ENCODE peak calls at places on chromosome 14, in eight cellular contexts. One of them, this sample, is unnamed.

GRCh38 chr14:34338056-34338455 is 124.0 kb downstream of the SPTSSA start:
- DNase-seq in activated T-helper 9 cell treated with anti-CD3 and anti-CD28 coated beads, Interleukin-2, amount 50 U/mL, for 16 hours: no peak
- DNase-seq in GM03348: no peak
- DNase-seq in adrenal gland: no peak
- DNase-seq in activated CD8-positive, alpha-beta memory T cell treated with anti-CD3 and anti-CD28 coated beads, Interleukin-2, amount 50 U/mL, for 48 hours: no peak
- DNase-seq in glomerular endothelial cell: no peak
- DNase-seq in stromal cell of bone marrow: no peak
- DNase-seq in activated T-cell treated with anti-CD3 and anti-CD28 coated beads, Interleukin-2, amount 50 U/mL, for 72 hours: no peak
- DNase-seq in this sample: no peak

GRCh38 chr14:95609398-95609990 is 74.6 kb downstream of the GLRX5 start:
- DNase-seq in activated T-helper 9 cell treated with anti-CD3 and anti-CD28 coated beads, Interleukin-2, amount 50 U/mL, for 16 hours: no peak
- DNase-seq in activated CD8-positive, alpha-beta memory T cell treated with anti-CD3 and anti-CD28 coated beads, Interleukin-2, amount 50 U/mL, for 48 hours: peak; percentile 50
- DNase-seq in stromal cell of bone marrow: peak; percentile 6
- DNase-seq in glomerular endothelial cell: peak; percentile 9
- DNase-seq in adrenal gland: peak; percentile 73
- DNase-seq in GM03348: peak; percentile 41
- DNase-seq in activated T-cell treated with anti-CD3 and anti-CD28 coated beads, Interleukin-2, amount 50 U/mL, for 72 hours: no peak
- DNase-seq in this sample: no peak

GRCh38 chr14:35855886-35856481 is 29.8 kb downstream of the BRMS1L start:
- DNase-seq in activated T-helper 9 cell treated with anti-CD3 and anti-CD28 coated beads, Interleukin-2, amount 50 U/mL, for 16 hours: no peak
- DNase-seq in stromal cell of bone marrow: no peak
- DNase-seq in adrenal gland: no peak
- DNase-seq in activated CD8-positive, alpha-beta memory T cell treated with anti-CD3 and anti-CD28 coated beads, Interleukin-2, amount 50 U/mL, for 48 hours: no peak
- DNase-seq in GM03348: no peak
- DNase-seq in glomerular endothelial cell: no peak
- DNase-seq in activated T-cell treated with anti-CD3 and anti-CD28 coated beads, Interleukin-2, amount 50 U/mL, for 72 hours: no peak
- DNase-seq in this sample: no peak

GRCh38 chr14:53412819-53413664 is 259.9 kb upstream of the DDHD1 start:
- DNase-seq in GM03348: peak; percentile 8
- DNase-seq in activated T-cell treated with anti-CD3 and anti-CD28 coated beads, Interleukin-2, amount 50 U/mL, for 72 hours: no peak
- DNase-seq in glomerular endothelial cell: no peak
- DNase-seq in activated T-helper 9 cell treated with anti-CD3 and anti-CD28 coated beads, Interleukin-2, amount 50 U/mL, for 16 hours: no peak
- DNase-seq in activated CD8-positive, alpha-beta memory T cell treated with anti-CD3 and anti-CD28 coated beads, Interleukin-2, amount 50 U/mL, for 48 hours: no peak
- DNase-seq in adrenal gland: no peak
- DNase-seq in stromal cell of bone marrow: no peak
- DNase-seq in this sample: no peak

GRCh38 chr14:83425138-83425537 is 1891.5 kb upstream of the SEL1L start:
- DNase-seq in adrenal gland: no peak
- DNase-seq in activated CD8-positive, alpha-beta memory T cell treated with anti-CD3 and anti-CD28 coated beads, Interleukin-2, amount 50 U/mL, for 48 hours: no peak
- DNase-seq in activated T-helper 9 cell treated with anti-CD3 and anti-CD28 coated beads, Interleukin-2, amount 50 U/mL, for 16 hours: no peak
- DNase-seq in GM03348: peak; percentile 22
- DNase-seq in stromal cell of bone marrow: peak; percentile 17
- DNase-seq in glomerular endothelial cell: no peak
- DNase-seq in activated T-cell treated with anti-CD3 and anti-CD28 coated beads, Interleukin-2, amount 50 U/mL, for 72 hours: no peak
- DNase-seq in this sample: no peak

GRCh38 chr14:51337520-51337919 is 97.5 kb downstream of the TMX1 start:
- DNase-seq in stromal cell of bone marrow: no peak
- DNase-seq in glomerular endothelial cell: no peak
- DNase-seq in activated T-helper 9 cell treated with anti-CD3 and anti-CD28 coated beads, Interleukin-2, amount 50 U/mL, for 16 hours: no peak
- DNase-seq in activated CD8-positive, alpha-beta memory T cell treated with anti-CD3 and anti-CD28 coated beads, Interleukin-2, amount 50 U/mL, for 48 hours: no peak
- DNase-seq in GM03348: no peak
- DNase-seq in activated T-cell treated with anti-CD3 and anti-CD28 coated beads, Interleukin-2, amount 50 U/mL, for 72 hours: no peak
- DNase-seq in adrenal gland: no peak
- DNase-seq in this sample: no peak

GRCh38 chr14:52950410-52950897 is 396 bp downstream of the FERMT2 start:
- DNase-seq in adrenal gland: peak; percentile 85
- DNase-seq in GM03348: no peak
- DNase-seq in activated T-cell treated with anti-CD3 and anti-CD28 coated beads, Interleukin-2, amount 50 U/mL, for 72 hours: peak; percentile 36
- DNase-seq in activated T-helper 9 cell treated with anti-CD3 and anti-CD28 coated beads, Interleukin-2, amount 50 U/mL, for 16 hours: no peak
- DNase-seq in activated CD8-positive, alpha-beta memory T cell treated with anti-CD3 and anti-CD28 coated beads, Interleukin-2, amount 50 U/mL, for 48 hours: peak; percentile 59
- DNase-seq in stromal cell of bone marrow: peak; percentile 25
- DNase-seq in glomerular endothelial cell: no peak
- DNase-seq in this sample: no peak

GRCh38 chr14:47619397-47619796 is 56.0 kb downstream of the MDGA2 start:
- DNase-seq in adrenal gland: no peak
- DNase-seq in glomerular endothelial cell: no peak
- DNase-seq in activated T-helper 9 cell treated with anti-CD3 and anti-CD28 coated beads, Interleukin-2, amount 50 U/mL, for 16 hours: no peak
- DNase-seq in activated CD8-positive, alpha-beta memory T cell treated with anti-CD3 and anti-CD28 coated beads, Interleukin-2, amount 50 U/mL, for 48 hours: no peak
- DNase-seq in stromal cell of bone marrow: no peak
- DNase-seq in GM03348: no peak
- DNase-seq in activated T-cell treated with anti-CD3 and anti-CD28 coated beads, Interleukin-2, amount 50 U/mL, for 72 hours: no peak
- DNase-seq in this sample: no peak

GRCh38 chr14:100341301-100342031 is 18.3 kb downstream of the SLC25A47 start:
- DNase-seq in glomerular endothelial cell: peak; percentile 64
- DNase-seq in GM03348: peak; percentile 64
- DNase-seq in activated T-cell treated with anti-CD3 and anti-CD28 coated beads, Interleukin-2, amount 50 U/mL, for 72 hours: no peak
- DNase-seq in activated CD8-positive, alpha-beta memory T cell treated with anti-CD3 and anti-CD28 coated beads, Interleukin-2, amount 50 U/mL, for 48 hours: peak; percentile 51
- DNase-seq in activated T-helper 9 cell treated with anti-CD3 and anti-CD28 coated beads, Interleukin-2, amount 50 U/mL, for 16 hours: no peak
- DNase-seq in stromal cell of bone marrow: peak; percentile 79
- DNase-seq in adrenal gland: peak; percentile 81
- DNase-seq in this sample: no peak

GRCh38 chr14:56581041-56581727 is 1.6 kb downstream of the TMEM260 start:
- DNase-seq in adrenal gland: no peak
- DNase-seq in GM03348: no peak
- DNase-seq in glomerular endothelial cell: no peak
- DNase-seq in activated CD8-positive, alpha-beta memory T cell treated with anti-CD3 and anti-CD28 coated beads, Interleukin-2, amount 50 U/mL, for 48 hours: no peak
- DNase-seq in activated T-cell treated with anti-CD3 and anti-CD28 coated beads, Interleukin-2, amount 50 U/mL, for 72 hours: no peak
- DNase-seq in activated T-helper 9 cell treated with anti-CD3 and anti-CD28 coated beads, Interleukin-2, amount 50 U/mL, for 16 hours: no peak
- DNase-seq in stromal cell of bone marrow: no peak
- DNase-seq in this sample: no peak

GRCh38 chr14:101462726-101463565 is 98.3 kb upstream of the DIO3 start:
- DNase-seq in adrenal gland: peak; percentile 33
- DNase-seq in activated T-helper 9 cell treated with anti-CD3 and anti-CD28 coated beads, Interleukin-2, amount 50 U/mL, for 16 hours: no peak
- DNase-seq in stromal cell of bone marrow: no peak
- DNase-seq in activated CD8-positive, alpha-beta memory T cell treated with anti-CD3 and anti-CD28 coated beads, Interleukin-2, amount 50 U/mL, for 48 hours: no peak
- DNase-seq in GM03348: no peak
- DNase-seq in activated T-cell treated with anti-CD3 and anti-CD28 coated beads, Interleukin-2, amount 50 U/mL, for 72 hours: no peak
- DNase-seq in glomerular endothelial cell: no peak
- DNase-seq in this sample: no peak

GRCh38 chr14:54805521-54806322 is 96.9 kb downstream of the GCH1 start:
- DNase-seq in glomerular endothelial cell: peak; percentile 60
- DNase-seq in adrenal gland: peak; percentile 94
- DNase-seq in activated T-cell treated with anti-CD3 and anti-CD28 coated beads, Interleukin-2, amount 50 U/mL, for 72 hours: peak; percentile 83
- DNase-seq in GM03348: peak; percentile 90
- DNase-seq in activated CD8-positive, alpha-beta memory T cell treated with anti-CD3 and anti-CD28 coated beads, Interleukin-2, amount 50 U/mL, for 48 hours: peak; percentile 94
- DNase-seq in stromal cell of bone marrow: peak; percentile 67
- DNase-seq in activated T-helper 9 cell treated with anti-CD3 and anti-CD28 coated beads, Interleukin-2, amount 50 U/mL, for 16 hours: peak; percentile 62
- DNase-seq in this sample: peak; percentile 93

GRCh38 chr14:71852201-71852600 is 80.0 kb upstream of the RGS6 start:
- DNase-seq in activated T-helper 9 cell treated with anti-CD3 and anti-CD28 coated beads, Interleukin-2, amount 50 U/mL, for 16 hours: no peak
- DNase-seq in adrenal gland: no peak
- DNase-seq in stromal cell of bone marrow: no peak
- DNase-seq in glomerular endothelial cell: no peak
- DNase-seq in activated CD8-positive, alpha-beta memory T cell treated with anti-CD3 and anti-CD28 coated beads, Interleukin-2, amount 50 U/mL, for 48 hours: no peak
- DNase-seq in activated T-cell treated with anti-CD3 and anti-CD28 coated beads, Interleukin-2, amount 50 U/mL, for 72 hours: no peak
- DNase-seq in GM03348: no peak
- DNase-seq in this sample: no peak

GRCh38 chr14:29930283-29930682 is 2.6 kb upstream of the PRKD1 start:
- DNase-seq in activated T-cell treated with anti-CD3 and anti-CD28 coated beads, Interleukin-2, amount 50 U/mL, for 72 hours: no peak
- DNase-seq in GM03348: peak; percentile 70
- DNase-seq in stromal cell of bone marrow: no peak
- DNase-seq in glomerular endothelial cell: no peak
- DNase-seq in activated T-helper 9 cell treated with anti-CD3 and anti-CD28 coated beads, Interleukin-2, amount 50 U/mL, for 16 hours: no peak
- DNase-seq in adrenal gland: no peak
- DNase-seq in activated CD8-positive, alpha-beta memory T cell treated with anti-CD3 and anti-CD28 coated beads, Interleukin-2, amount 50 U/mL, for 48 hours: no peak
- DNase-seq in this sample: no peak

GRCh38 chr14:78519863-78520262 is 349.7 kb downstream of the NRXN3 start:
- DNase-seq in GM03348: peak; percentile 4
- DNase-seq in stromal cell of bone marrow: peak; percentile 6
- DNase-seq in activated T-helper 9 cell treated with anti-CD3 and anti-CD28 coated beads, Interleukin-2, amount 50 U/mL, for 16 hours: no peak
- DNase-seq in adrenal gland: no peak
- DNase-seq in glomerular endothelial cell: peak; percentile 3
- DNase-seq in activated CD8-positive, alpha-beta memory T cell treated with anti-CD3 and anti-CD28 coated beads, Interleukin-2, amount 50 U/mL, for 48 hours: peak; percentile 51
- DNase-seq in activated T-cell treated with anti-CD3 and anti-CD28 coated beads, Interleukin-2, amount 50 U/mL, for 72 hours: peak; percentile 5
- DNase-seq in this sample: no peak

GRCh38 chr14:61563880-61564622 is 131.3 kb upstream of the HIF1A start:
- DNase-seq in activated CD8-positive, alpha-beta memory T cell treated with anti-CD3 and anti-CD28 coated beads, Interleukin-2, amount 50 U/mL, for 48 hours: no peak
- DNase-seq in activated T-helper 9 cell treated with anti-CD3 and anti-CD28 coated beads, Interleukin-2, amount 50 U/mL, for 16 hours: no peak
- DNase-seq in adrenal gland: no peak
- DNase-seq in glomerular endothelial cell: no peak
- DNase-seq in GM03348: no peak
- DNase-seq in stromal cell of bone marrow: no peak
- DNase-seq in activated T-cell treated with anti-CD3 and anti-CD28 coated beads, Interleukin-2, amount 50 U/mL, for 72 hours: no peak
- DNase-seq in this sample: no peak

GRCh38 chr14:56268653-56269052 is 150.4 kb downstream of the PELI2 start:
- DNase-seq in activated T-cell treated with anti-CD3 and anti-CD28 coated beads, Interleukin-2, amount 50 U/mL, for 72 hours: no peak
- DNase-seq in stromal cell of bone marrow: no peak
- DNase-seq in glomerular endothelial cell: no peak
- DNase-seq in GM03348: no peak
- DNase-seq in activated CD8-positive, alpha-beta memory T cell treated with anti-CD3 and anti-CD28 coated beads, Interleukin-2, amount 50 U/mL, for 48 hours: no peak
- DNase-seq in activated T-helper 9 cell treated with anti-CD3 and anti-CD28 coated beads, Interleukin-2, amount 50 U/mL, for 16 hours: no peak
- DNase-seq in adrenal gland: no peak
- DNase-seq in this sample: no peak

GRCh38 chr14:89284368-89285058 is 132.5 kb downstream of the FOXN3 start:
- DNase-seq in activated T-helper 9 cell treated with anti-CD3 and anti-CD28 coated beads, Interleukin-2, amount 50 U/mL, for 16 hours: no peak
- DNase-seq in GM03348: peak; percentile 68
- DNase-seq in activated CD8-positive, alpha-beta memory T cell treated with anti-CD3 and anti-CD28 coated beads, Interleukin-2, amount 50 U/mL, for 48 hours: no peak
- DNase-seq in adrenal gland: no peak
- DNase-seq in stromal cell of bone marrow: peak; percentile 93
- DNase-seq in glomerular endothelial cell: no peak
- DNase-seq in activated T-cell treated with anti-CD3 and anti-CD28 coated beads, Interleukin-2, amount 50 U/mL, for 72 hours: no peak
- DNase-seq in this sample: no peak

GRCh38 chr14:73829526-73830431 is 21.9 kb upstream of the PTGR2 start:
- DNase-seq in activated T-helper 9 cell treated with anti-CD3 and anti-CD28 coated beads, Interleukin-2, amount 50 U/mL, for 16 hours: peak; percentile 10
- DNase-seq in adrenal gland: peak; percentile 74
- DNase-seq in glomerular endothelial cell: peak; percentile 64
- DNase-seq in activated CD8-positive, alpha-beta memory T cell treated with anti-CD3 and anti-CD28 coated beads, Interleukin-2, amount 50 U/mL, for 48 hours: no peak
- DNase-seq in stromal cell of bone marrow: peak; percentile 74
- DNase-seq in activated T-cell treated with anti-CD3 and anti-CD28 coated beads, Interleukin-2, amount 50 U/mL, for 72 hours: peak; percentile 71
- DNase-seq in GM03348: peak; percentile 63
- DNase-seq in this sample: no peak

GRCh38 chr14:99872786-99873440 is 79.7 kb downstream of the EML1 start:
- DNase-seq in adrenal gland: no peak
- DNase-seq in activated T-cell treated with anti-CD3 and anti-CD28 coated beads, Interleukin-2, amount 50 U/mL, for 72 hours: no peak
- DNase-seq in glomerular endothelial cell: no peak
- DNase-seq in stromal cell of bone marrow: no peak
- DNase-seq in activated T-helper 9 cell treated with anti-CD3 and anti-CD28 coated beads, Interleukin-2, amount 50 U/mL, for 16 hours: no peak
- DNase-seq in GM03348: no peak
- DNase-seq in activated CD8-positive, alpha-beta memory T cell treated with anti-CD3 and anti-CD28 coated beads, Interleukin-2, amount 50 U/mL, for 48 hours: no peak
- DNase-seq in this sample: no peak

GRCh38 chr14:21431126-21431525 is 24.8 kb downstream of the CHD8 start:
- DNase-seq in stromal cell of bone marrow: no peak
- DNase-seq in activated CD8-positive, alpha-beta memory T cell treated with anti-CD3 and anti-CD28 coated beads, Interleukin-2, amount 50 U/mL, for 48 hours: no peak
- DNase-seq in glomerular endothelial cell: no peak
- DNase-seq in GM03348: no peak
- DNase-seq in activated T-helper 9 cell treated with anti-CD3 and anti-CD28 coated beads, Interleukin-2, amount 50 U/mL, for 16 hours: no peak
- DNase-seq in activated T-cell treated with anti-CD3 and anti-CD28 coated beads, Interleukin-2, amount 50 U/mL, for 72 hours: no peak
- DNase-seq in adrenal gland: no peak
- DNase-seq in this sample: no peak

GRCh38 chr14:83280719-83281118 is 1747.1 kb upstream of the SEL1L start:
- DNase-seq in stromal cell of bone marrow: no peak
- DNase-seq in activated T-helper 9 cell treated with anti-CD3 and anti-CD28 coated beads, Interleukin-2, amount 50 U/mL, for 16 hours: no peak
- DNase-seq in GM03348: no peak
- DNase-seq in activated CD8-positive, alpha-beta memory T cell treated with anti-CD3 and anti-CD28 coated beads, Interleukin-2, amount 50 U/mL, for 48 hours: no peak
- DNase-seq in glomerular endothelial cell: no peak
- DNase-seq in adrenal gland: no peak
- DNase-seq in activated T-cell treated with anti-CD3 and anti-CD28 coated beads, Interleukin-2, amount 50 U/mL, for 72 hours: no peak
- DNase-seq in this sample: no peak

GRCh38 chr14:68476212-68476964 is 316.5 kb downstream of the ZFP36L1 start:
- DNase-seq in adrenal gland: peak; percentile 87
- DNase-seq in activated T-helper 9 cell treated with anti-CD3 and anti-CD28 coated beads, Interleukin-2, amount 50 U/mL, for 16 hours: no peak
- DNase-seq in GM03348: peak; percentile 84
- DNase-seq in activated CD8-positive, alpha-beta memory T cell treated with anti-CD3 and anti-CD28 coated beads, Interleukin-2, amount 50 U/mL, for 48 hours: no peak
- DNase-seq in glomerular endothelial cell: no peak
- DNase-seq in stromal cell of bone marrow: peak; percentile 86
- DNase-seq in activated T-cell treated with anti-CD3 and anti-CD28 coated beads, Interleukin-2, amount 50 U/mL, for 72 hours: no peak
- DNase-seq in this sample: no peak

GRCh38 chr14:54537651-54538050 is 27.9 kb downstream of the CGRRF1 start:
- DNase-seq in adrenal gland: no peak
- DNase-seq in activated CD8-positive, alpha-beta memory T cell treated with anti-CD3 and anti-CD28 coated beads, Interleukin-2, amount 50 U/mL, for 48 hours: no peak
- DNase-seq in glomerular endothelial cell: no peak
- DNase-seq in activated T-helper 9 cell treated with anti-CD3 and anti-CD28 coated beads, Interleukin-2, amount 50 U/mL, for 16 hours: no peak
- DNase-seq in stromal cell of bone marrow: no peak
- DNase-seq in GM03348: no peak
- DNase-seq in activated T-cell treated with anti-CD3 and anti-CD28 coated beads, Interleukin-2, amount 50 U/mL, for 72 hours: no peak
- DNase-seq in this sample: no peak

GRCh38 chr14:86462193-86462592 is 932.2 kb downstream of the FLRT2 start:
- DNase-seq in GM03348: no peak
- DNase-seq in stromal cell of bone marrow: peak; percentile 10
- DNase-seq in adrenal gland: no peak
- DNase-seq in glomerular endothelial cell: no peak
- DNase-seq in activated T-helper 9 cell treated with anti-CD3 and anti-CD28 coated beads, Interleukin-2, amount 50 U/mL, for 16 hours: no peak
- DNase-seq in activated CD8-positive, alpha-beta memory T cell treated with anti-CD3 and anti-CD28 coated beads, Interleukin-2, amount 50 U/mL, for 48 hours: no peak
- DNase-seq in activated T-cell treated with anti-CD3 and anti-CD28 coated beads, Interleukin-2, amount 50 U/mL, for 72 hours: no peak
- DNase-seq in this sample: no peak

GRCh38 chr14:99540196-99541032 is 59.2 kb downstream of the CCNK start:
- DNase-seq in activated T-helper 9 cell treated with anti-CD3 and anti-CD28 coated beads, Interleukin-2, amount 50 U/mL, for 16 hours: no peak
- DNase-seq in GM03348: no peak
- DNase-seq in glomerular endothelial cell: no peak
- DNase-seq in adrenal gland: no peak
- DNase-seq in activated CD8-positive, alpha-beta memory T cell treated with anti-CD3 and anti-CD28 coated beads, Interleukin-2, amount 50 U/mL, for 48 hours: no peak
- DNase-seq in activated T-cell treated with anti-CD3 and anti-CD28 coated beads, Interleukin-2, amount 50 U/mL, for 72 hours: no peak
- DNase-seq in stromal cell of bone marrow: no peak
- DNase-seq in this sample: no peak

GRCh38 chr14:100140452-100141132 is 18.9 kb downstream of the DEGS2 start:
- DNase-seq in GM03348: no peak
- DNase-seq in activated CD8-positive, alpha-beta memory T cell treated with anti-CD3 and anti-CD28 coated beads, Interleukin-2, amount 50 U/mL, for 48 hours: no peak
- DNase-seq in stromal cell of bone marrow: no peak
- DNase-seq in glomerular endothelial cell: peak; percentile 22
- DNase-seq in adrenal gland: no peak
- DNase-seq in activated T-helper 9 cell treated with anti-CD3 and anti-CD28 coated beads, Interleukin-2, amount 50 U/mL, for 16 hours: no peak
- DNase-seq in activated T-cell treated with anti-CD3 and anti-CD28 coated beads, Interleukin-2, amount 50 U/mL, for 72 hours: no peak
- DNase-seq in this sample: no peak

GRCh38 chr14:79540394-79540793 is 670.9 kb downstream of the DIO2 start:
- DNase-seq in adrenal gland: no peak
- DNase-seq in activated T-cell treated with anti-CD3 and anti-CD28 coated beads, Interleukin-2, amount 50 U/mL, for 72 hours: no peak
- DNase-seq in stromal cell of bone marrow: no peak
- DNase-seq in glomerular endothelial cell: no peak
- DNase-seq in GM03348: no peak
- DNase-seq in activated T-helper 9 cell treated with anti-CD3 and anti-CD28 coated beads, Interleukin-2, amount 50 U/mL, for 16 hours: no peak
- DNase-seq in activated CD8-positive, alpha-beta memory T cell treated with anti-CD3 and anti-CD28 coated beads, Interleukin-2, amount 50 U/mL, for 48 hours: no peak
- DNase-seq in this sample: no peak

GRCh38 chr14:79583738-79584405 is 627.4 kb downstream of the DIO2 start:
- DNase-seq in GM03348: peak; percentile 48
- DNase-seq in glomerular endothelial cell: no peak
- DNase-seq in activated CD8-positive, alpha-beta memory T cell treated with anti-CD3 and anti-CD28 coated beads, Interleukin-2, amount 50 U/mL, for 48 hours: no peak
- DNase-seq in adrenal gland: no peak
- DNase-seq in activated T-cell treated with anti-CD3 and anti-CD28 coated beads, Interleukin-2, amount 50 U/mL, for 72 hours: no peak
- DNase-seq in stromal cell of bone marrow: peak; percentile 48
- DNase-seq in activated T-helper 9 cell treated with anti-CD3 and anti-CD28 coated beads, Interleukin-2, amount 50 U/mL, for 16 hours: no peak
- DNase-seq in this sample: no peak

GRCh38 chr14:97104029-97104428 is 306.8 kb downstream of the VRK1 start:
- DNase-seq in glomerular endothelial cell: no peak
- DNase-seq in adrenal gland: no peak
- DNase-seq in GM03348: no peak
- DNase-seq in stromal cell of bone marrow: no peak
- DNase-seq in activated CD8-positive, alpha-beta memory T cell treated with anti-CD3 and anti-CD28 coated beads, Interleukin-2, amount 50 U/mL, for 48 hours: no peak
- DNase-seq in activated T-helper 9 cell treated with anti-CD3 and anti-CD28 coated beads, Interleukin-2, amount 50 U/mL, for 16 hours: no peak
- DNase-seq in activated T-cell treated with anti-CD3 and anti-CD28 coated beads, Interleukin-2, amount 50 U/mL, for 72 hours: no peak
- DNase-seq in this sample: no peak

GRCh38 chr14:61956517-61956916 is 194.3 kb downstream of the SNAPC1 start:
- DNase-seq in activated T-helper 9 cell treated with anti-CD3 and anti-CD28 coated beads, Interleukin-2, amount 50 U/mL, for 16 hours: no peak
- DNase-seq in activated CD8-positive, alpha-beta memory T cell treated with anti-CD3 and anti-CD28 coated beads, Interleukin-2, amount 50 U/mL, for 48 hours: no peak
- DNase-seq in stromal cell of bone marrow: no peak
- DNase-seq in GM03348: no peak
- DNase-seq in activated T-cell treated with anti-CD3 and anti-CD28 coated beads, Interleukin-2, amount 50 U/mL, for 72 hours: no peak
- DNase-seq in adrenal gland: no peak
- DNase-seq in glomerular endothelial cell: no peak
- DNase-seq in this sample: no peak

GRCh38 chr14:70032447-70032846 is 153.2 kb downstream of the SMOC1 start:
- DNase-seq in adrenal gland: no peak
- DNase-seq in activated T-helper 9 cell treated with anti-CD3 and anti-CD28 coated beads, Interleukin-2, amount 50 U/mL, for 16 hours: no peak
- DNase-seq in activated T-cell treated with anti-CD3 and anti-CD28 coated beads, Interleukin-2, amount 50 U/mL, for 72 hours: no peak
- DNase-seq in glomerular endothelial cell: no peak
- DNase-seq in stromal cell of bone marrow: no peak
- DNase-seq in GM03348: peak; percentile 38
- DNase-seq in activated CD8-positive, alpha-beta memory T cell treated with anti-CD3 and anti-CD28 coated beads, Interleukin-2, amount 50 U/mL, for 48 hours: no peak
- DNase-seq in this sample: no peak

GRCh38 chr14:61192970-61193369 is 88.2 kb downstream of the TMEM30B start:
- DNase-seq in activated T-helper 9 cell treated with anti-CD3 and anti-CD28 coated beads, Interleukin-2, amount 50 U/mL, for 16 hours: no peak
- DNase-seq in activated T-cell treated with anti-CD3 and anti-CD28 coated beads, Interleukin-2, amount 50 U/mL, for 72 hours: no peak
- DNase-seq in stromal cell of bone marrow: no peak
- DNase-seq in adrenal gland: no peak
- DNase-seq in GM03348: peak; percentile 49
- DNase-seq in activated CD8-positive, alpha-beta memory T cell treated with anti-CD3 and anti-CD28 coated beads, Interleukin-2, amount 50 U/mL, for 48 hours: no peak
- DNase-seq in glomerular endothelial cell: no peak
- DNase-seq in this sample: no peak

GRCh38 chr14:104082807-104083206 is 2.7 kb upstream of the ASPG start:
- DNase-seq in stromal cell of bone marrow: no peak
- DNase-seq in activated T-cell treated with anti-CD3 and anti-CD28 coated beads, Interleukin-2, amount 50 U/mL, for 72 hours: no peak
- DNase-seq in activated CD8-positive, alpha-beta memory T cell treated with anti-CD3 and anti-CD28 coated beads, Interleukin-2, amount 50 U/mL, for 48 hours: no peak
- DNase-seq in glomerular endothelial cell: no peak
- DNase-seq in adrenal gland: peak; percentile 70
- DNase-seq in activated T-helper 9 cell treated with anti-CD3 and anti-CD28 coated beads, Interleukin-2, amount 50 U/mL, for 16 hours: no peak
- DNase-seq in GM03348: no peak
- DNase-seq in this sample: peak; percentile 64